ENCODE peak calls at places on chromosomes 3 and 15, in seven cellular contexts. One of them, this sample, is unnamed.

GRCh38 chr3:27644936-27645335 is 77.2 kb downstream of the EOMES start:
- DNase-seq in globus pallidus: no peak
- DNase-seq in amygdala: no peak
- DNase-seq in stimulated activated CD8-positive, alpha-beta memory T cell treated with anti-CD3 and anti-CD28 coated beads, Interleukin-12 subunit alpha, Interleukin-12 subunit beta, amount 100 ng/mL, for 4 hours: no peak
- DNase-seq in NCI-H1694: no peak
- DNase-seq in T-helper 22 cell: no peak
- DNase-seq in GM12878: no peak
- DNase-seq in this sample: no peak

GRCh38 chr3:52663098-52663497 is 22.6 kb downstream of the PBRM1 start:
- DNase-seq in globus pallidus: no peak
- DNase-seq in amygdala: no peak
- DNase-seq in stimulated activated CD8-positive, alpha-beta memory T cell treated with anti-CD3 and anti-CD28 coated beads, Interleukin-12 subunit alpha, Interleukin-12 subunit beta, amount 100 ng/mL, for 4 hours: no peak
- DNase-seq in NCI-H1694: no peak
- DNase-seq in T-helper 22 cell: no peak
- DNase-seq in GM12878: no peak
- DNase-seq in this sample: no peak

GRCh38 chr15:39504812-39505211 is 76.1 kb upstream of the THBS1 start:
- DNase-seq in globus pallidus: no peak
- DNase-seq in amygdala: no peak
- DNase-seq in stimulated activated CD8-positive, alpha-beta memory T cell treated with anti-CD3 and anti-CD28 coated beads, Interleukin-12 subunit alpha, Interleukin-12 subunit beta, amount 100 ng/mL, for 4 hours: no peak
- DNase-seq in NCI-H1694: no peak
- DNase-seq in T-helper 22 cell: no peak
- DNase-seq in GM12878: no peak
- DNase-seq in this sample: no peak

GRCh38 chr3:136546718-136547117 is 205.5 kb downstream of the STAG1 start:
- DNase-seq in globus pallidus: no peak
- DNase-seq in amygdala: no peak
- DNase-seq in stimulated activated CD8-positive, alpha-beta memory T cell treated with anti-CD3 and anti-CD28 coated beads, Interleukin-12 subunit alpha, Interleukin-12 subunit beta, amount 100 ng/mL, for 4 hours: no peak
- DNase-seq in NCI-H1694: no peak
- DNase-seq in T-helper 22 cell: no peak
- DNase-seq in GM12878: no peak
- DNase-seq in this sample: no peak

GRCh38 chr3:127847236-127847720 is 25.0 kb upstream of the MGLL start:
- DNase-seq in globus pallidus: peak
- DNase-seq in amygdala: no peak
- DNase-seq in stimulated activated CD8-positive, alpha-beta memory T cell treated with anti-CD3 and anti-CD28 coated beads, Interleukin-12 subunit alpha, Interleukin-12 subunit beta, amount 100 ng/mL, for 4 hours: no peak
- DNase-seq in NCI-H1694: no peak
- DNase-seq in T-helper 22 cell: no peak
- DNase-seq in GM12878: no peak
- DNase-seq in this sample: no peak

GRCh38 chr15:61660579-61660978 is 399.7 kb downstream of the VPS13C start:
- DNase-seq in globus pallidus: no peak
- DNase-seq in amygdala: no peak
- DNase-seq in stimulated activated CD8-positive, alpha-beta memory T cell treated with anti-CD3 and anti-CD28 coated beads, Interleukin-12 subunit alpha, Interleukin-12 subunit beta, amount 100 ng/mL, for 4 hours: no peak
- DNase-seq in NCI-H1694: no peak
- DNase-seq in T-helper 22 cell: no peak
- DNase-seq in GM12878: no peak
- DNase-seq in this sample: no peak

GRCh38 chr15:71050461-71050860 is 64.8 kb upstream of the THSD4 start:
- DNase-seq in globus pallidus: no peak
- DNase-seq in amygdala: no peak
- DNase-seq in stimulated activated CD8-positive, alpha-beta memory T cell treated with anti-CD3 and anti-CD28 coated beads, Interleukin-12 subunit alpha, Interleukin-12 subunit beta, amount 100 ng/mL, for 4 hours: no peak
- DNase-seq in NCI-H1694: no peak
- DNase-seq in T-helper 22 cell: no peak
- DNase-seq in GM12878: no peak
- DNase-seq in this sample: no peak

GRCh38 chr3:149473314-149473990 is 1.0 kb upstream of the TM4SF4 start:
- DNase-seq in globus pallidus: no peak
- DNase-seq in amygdala: no peak
- DNase-seq in stimulated activated CD8-positive, alpha-beta memory T cell treated with anti-CD3 and anti-CD28 coated beads, Interleukin-12 subunit alpha, Interleukin-12 subunit beta, amount 100 ng/mL, for 4 hours: no peak
- DNase-seq in NCI-H1694: no peak
- DNase-seq in T-helper 22 cell: no peak
- DNase-seq in GM12878: no peak
- DNase-seq in this sample: no peak

GRCh38 chr3:122992628-122993570 is 34.7 kb downstream of the SEMA5B start:
- DNase-seq in globus pallidus: peak
- DNase-seq in amygdala: peak
- DNase-seq in stimulated activated CD8-positive, alpha-beta memory T cell treated with anti-CD3 and anti-CD28 coated beads, Interleukin-12 subunit alpha, Interleukin-12 subunit beta, amount 100 ng/mL, for 4 hours: no peak
- DNase-seq in NCI-H1694: peak
- DNase-seq in T-helper 22 cell: no peak
- DNase-seq in GM12878: no peak
- DNase-seq in this sample: no peak

GRCh38 chr3:10373686-10374261 is 52.9 kb upstream of the SEC13 start:
- DNase-seq in globus pallidus: no peak
- DNase-seq in amygdala: no peak
- DNase-seq in stimulated activated CD8-positive, alpha-beta memory T cell treated with anti-CD3 and anti-CD28 coated beads, Interleukin-12 subunit alpha, Interleukin-12 subunit beta, amount 100 ng/mL, for 4 hours: no peak
- DNase-seq in NCI-H1694: no peak
- DNase-seq in T-helper 22 cell: no peak
- DNase-seq in GM12878: no peak
- DNase-seq in this sample: no peak

GRCh38 chr3:5569152-5569551 is 381.6 kb downstream of the EDEM1 start:
- DNase-seq in globus pallidus: no peak
- DNase-seq in amygdala: no peak
- DNase-seq in stimulated activated CD8-positive, alpha-beta memory T cell treated with anti-CD3 and anti-CD28 coated beads, Interleukin-12 subunit alpha, Interleukin-12 subunit beta, amount 100 ng/mL, for 4 hours: no peak
- DNase-seq in NCI-H1694: no peak
- DNase-seq in T-helper 22 cell: no peak
- DNase-seq in GM12878: no peak
- DNase-seq in this sample: no peak

GRCh38 chr15:81239190-81239589 is 42.5 kb downstream of the IL16 start:
- DNase-seq in globus pallidus: no peak
- DNase-seq in amygdala: no peak
- DNase-seq in stimulated activated CD8-positive, alpha-beta memory T cell treated with anti-CD3 and anti-CD28 coated beads, Interleukin-12 subunit alpha, Interleukin-12 subunit beta, amount 100 ng/mL, for 4 hours: no peak
- DNase-seq in NCI-H1694: no peak
- DNase-seq in T-helper 22 cell: no peak
- DNase-seq in GM12878: no peak
- DNase-seq in this sample: no peak

GRCh38 chr3:58536501-58537411 is at the start of gene ACOX2:
- DNase-seq in globus pallidus: peak
- DNase-seq in amygdala: no peak
- DNase-seq in stimulated activated CD8-positive, alpha-beta memory T cell treated with anti-CD3 and anti-CD28 coated beads, Interleukin-12 subunit alpha, Interleukin-12 subunit beta, amount 100 ng/mL, for 4 hours: no peak
- DNase-seq in NCI-H1694: no peak
- DNase-seq in T-helper 22 cell: no peak
- DNase-seq in GM12878: no peak
- DNase-seq in this sample: peak

GRCh38 chr3:78734048-78734637 is 1033.7 kb downstream of the ROBO1 start:
- DNase-seq in globus pallidus: no peak
- DNase-seq in amygdala: no peak
- DNase-seq in stimulated activated CD8-positive, alpha-beta memory T cell treated with anti-CD3 and anti-CD28 coated beads, Interleukin-12 subunit alpha, Interleukin-12 subunit beta, amount 100 ng/mL, for 4 hours: no peak
- DNase-seq in NCI-H1694: no peak
- DNase-seq in T-helper 22 cell: no peak
- DNase-seq in GM12878: no peak
- DNase-seq in this sample: no peak

GRCh38 chr15:71572452-71573053 is 237.8 kb upstream of the NR2E3 start:
- DNase-seq in globus pallidus: no peak
- DNase-seq in amygdala: no peak
- DNase-seq in stimulated activated CD8-positive, alpha-beta memory T cell treated with anti-CD3 and anti-CD28 coated beads, Interleukin-12 subunit alpha, Interleukin-12 subunit beta, amount 100 ng/mL, for 4 hours: no peak
- DNase-seq in NCI-H1694: no peak
- DNase-seq in T-helper 22 cell: no peak
- DNase-seq in GM12878: no peak
- DNase-seq in this sample: no peak

GRCh38 chr3:188583476-188584161 is 429.7 kb downstream of the LPP start:
- DNase-seq in globus pallidus: no peak
- DNase-seq in amygdala: no peak
- DNase-seq in stimulated activated CD8-positive, alpha-beta memory T cell treated with anti-CD3 and anti-CD28 coated beads, Interleukin-12 subunit alpha, Interleukin-12 subunit beta, amount 100 ng/mL, for 4 hours: no peak
- DNase-seq in NCI-H1694: no peak
- DNase-seq in T-helper 22 cell: no peak
- DNase-seq in GM12878: no peak
- DNase-seq in this sample: no peak

GRCh38 chr15:95105229-95105628 is 873.9 kb downstream of the MCTP2 start:
- DNase-seq in globus pallidus: no peak
- DNase-seq in amygdala: no peak
- DNase-seq in stimulated activated CD8-positive, alpha-beta memory T cell treated with anti-CD3 and anti-CD28 coated beads, Interleukin-12 subunit alpha, Interleukin-12 subunit beta, amount 100 ng/mL, for 4 hours: no peak
- DNase-seq in NCI-H1694: no peak
- DNase-seq in T-helper 22 cell: no peak
- DNase-seq in GM12878: no peak
- DNase-seq in this sample: no peak

GRCh38 chr15:57570994-57571393 is 20.7 kb upstream of the MYZAP start:
- DNase-seq in globus pallidus: no peak
- DNase-seq in amygdala: no peak
- DNase-seq in stimulated activated CD8-positive, alpha-beta memory T cell treated with anti-CD3 and anti-CD28 coated beads, Interleukin-12 subunit alpha, Interleukin-12 subunit beta, amount 100 ng/mL, for 4 hours: no peak
- DNase-seq in NCI-H1694: no peak
- DNase-seq in T-helper 22 cell: no peak
- DNase-seq in GM12878: no peak
- DNase-seq in this sample: no peak

GRCh38 chr3:180548050-180548449 is 53.9 kb upstream of the TTC14 start:
- DNase-seq in globus pallidus: no peak
- DNase-seq in amygdala: no peak
- DNase-seq in stimulated activated CD8-positive, alpha-beta memory T cell treated with anti-CD3 and anti-CD28 coated beads, Interleukin-12 subunit alpha, Interleukin-12 subunit beta, amount 100 ng/mL, for 4 hours: no peak
- DNase-seq in NCI-H1694: no peak
- DNase-seq in T-helper 22 cell: no peak
- DNase-seq in GM12878: no peak
- DNase-seq in this sample: no peak

GRCh38 chr15:63288778-63289378 is 11.5 kb downstream of the APH1B start:
- DNase-seq in globus pallidus: peak
- DNase-seq in amygdala: no peak
- DNase-seq in stimulated activated CD8-positive, alpha-beta memory T cell treated with anti-CD3 and anti-CD28 coated beads, Interleukin-12 subunit alpha, Interleukin-12 subunit beta, amount 100 ng/mL, for 4 hours: no peak
- DNase-seq in NCI-H1694: peak
- DNase-seq in T-helper 22 cell: no peak
- DNase-seq in GM12878: no peak
- DNase-seq in this sample: no peak

GRCh38 chr3:113232367-113232766 is 21.0 kb downstream of the BOC start:
- DNase-seq in globus pallidus: no peak
- DNase-seq in amygdala: no peak
- DNase-seq in stimulated activated CD8-positive, alpha-beta memory T cell treated with anti-CD3 and anti-CD28 coated beads, Interleukin-12 subunit alpha, Interleukin-12 subunit beta, amount 100 ng/mL, for 4 hours: no peak
- DNase-seq in NCI-H1694: no peak
- DNase-seq in T-helper 22 cell: no peak
- DNase-seq in GM12878: no peak
- DNase-seq in this sample: no peak

GRCh38 chr3:127052121-127052561 is 69.2 kb downstream of the PLXNA1 start:
- DNase-seq in globus pallidus: no peak
- DNase-seq in amygdala: no peak
- DNase-seq in stimulated activated CD8-positive, alpha-beta memory T cell treated with anti-CD3 and anti-CD28 coated beads, Interleukin-12 subunit alpha, Interleukin-12 subunit beta, amount 100 ng/mL, for 4 hours: no peak
- DNase-seq in NCI-H1694: no peak
- DNase-seq in T-helper 22 cell: no peak
- DNase-seq in GM12878: no peak
- DNase-seq in this sample: peak

GRCh38 chr3:174957081-174957480 is 97.9 kb downstream of the NAALADL2 start:
- DNase-seq in globus pallidus: no peak
- DNase-seq in amygdala: no peak
- DNase-seq in stimulated activated CD8-positive, alpha-beta memory T cell treated with anti-CD3 and anti-CD28 coated beads, Interleukin-12 subunit alpha, Interleukin-12 subunit beta, amount 100 ng/mL, for 4 hours: no peak
- DNase-seq in NCI-H1694: no peak
- DNase-seq in T-helper 22 cell: no peak
- DNase-seq in GM12878: no peak
- DNase-seq in this sample: no peak

GRCh38 chr15:66564136-66565041 is 1.4 kb downstream of the LCTL start:
- DNase-seq in globus pallidus: no peak
- DNase-seq in amygdala: no peak
- DNase-seq in stimulated activated CD8-positive, alpha-beta memory T cell treated with anti-CD3 and anti-CD28 coated beads, Interleukin-12 subunit alpha, Interleukin-12 subunit beta, amount 100 ng/mL, for 4 hours: no peak
- DNase-seq in NCI-H1694: no peak
- DNase-seq in T-helper 22 cell: no peak
- DNase-seq in GM12878: no peak
- DNase-seq in this sample: peak

GRCh38 chr3:162770556-162770955 is 1273.9 kb downstream of the OTOL1 start:
- DNase-seq in globus pallidus: no peak
- DNase-seq in amygdala: no peak
- DNase-seq in stimulated activated CD8-positive, alpha-beta memory T cell treated with anti-CD3 and anti-CD28 coated beads, Interleukin-12 subunit alpha, Interleukin-12 subunit beta, amount 100 ng/mL, for 4 hours: no peak
- DNase-seq in NCI-H1694: no peak
- DNase-seq in T-helper 22 cell: no peak
- DNase-seq in GM12878: no peak
- DNase-seq in this sample: no peak

GRCh38 chr3:80668100-80668499 is 900.3 kb upstream of the ROBO1 start:
- DNase-seq in globus pallidus: no peak
- DNase-seq in amygdala: no peak
- DNase-seq in stimulated activated CD8-positive, alpha-beta memory T cell treated with anti-CD3 and anti-CD28 coated beads, Interleukin-12 subunit alpha, Interleukin-12 subunit beta, amount 100 ng/mL, for 4 hours: no peak
- DNase-seq in NCI-H1694: no peak
- DNase-seq in T-helper 22 cell: no peak
- DNase-seq in GM12878: no peak
- DNase-seq in this sample: no peak

GRCh38 chr3:13595001-13595421 is 46.1 kb downstream of the FBLN2 start:
- DNase-seq in globus pallidus: no peak
- DNase-seq in amygdala: no peak
- DNase-seq in stimulated activated CD8-positive, alpha-beta memory T cell treated with anti-CD3 and anti-CD28 coated beads, Interleukin-12 subunit alpha, Interleukin-12 subunit beta, amount 100 ng/mL, for 4 hours: no peak
- DNase-seq in NCI-H1694: no peak
- DNase-seq in T-helper 22 cell: no peak
- DNase-seq in GM12878: no peak
- DNase-seq in this sample: no peak

GRCh38 chr3:189165092-189165491 is 6.7 kb upstream of the TPRG1 start:
- DNase-seq in globus pallidus: no peak
- DNase-seq in amygdala: no peak
- DNase-seq in stimulated activated CD8-positive, alpha-beta memory T cell treated with anti-CD3 and anti-CD28 coated beads, Interleukin-12 subunit alpha, Interleukin-12 subunit beta, amount 100 ng/mL, for 4 hours: no peak
- DNase-seq in NCI-H1694: no peak
- DNase-seq in T-helper 22 cell: no peak
- DNase-seq in GM12878: no peak
- DNase-seq in this sample: no peak

GRCh38 chr3:45874677-45875346 is 11.5 kb upstream of the CCR9 start:
- DNase-seq in globus pallidus: no peak
- DNase-seq in amygdala: no peak
- DNase-seq in stimulated activated CD8-positive, alpha-beta memory T cell treated with anti-CD3 and anti-CD28 coated beads, Interleukin-12 subunit alpha, Interleukin-12 subunit beta, amount 100 ng/mL, for 4 hours: no peak
- DNase-seq in NCI-H1694: no peak
- DNase-seq in T-helper 22 cell: no peak
- DNase-seq in GM12878: no peak
- DNase-seq in this sample: no peak

GRCh38 chr3:191431160-191431822 is 29.7 kb upstream of the PYDC2 start:
- DNase-seq in globus pallidus: no peak
- DNase-seq in amygdala: no peak
- DNase-seq in stimulated activated CD8-positive, alpha-beta memory T cell treated with anti-CD3 and anti-CD28 coated beads, Interleukin-12 subunit alpha, Interleukin-12 subunit beta, amount 100 ng/mL, for 4 hours: no peak
- DNase-seq in NCI-H1694: no peak
- DNase-seq in T-helper 22 cell: no peak
- DNase-seq in GM12878: no peak
- DNase-seq in this sample: no peak